ENCODE peak calls at places on chromosomes 13 and 19, in eight cellular contexts. Y is cardiac muscle cell; P is thoracic aorta; K is pancreas; M is esophagus squamous epithelium; H is GM23338; Q is kidney epithelial cell; J is CD8-positive, alpha-beta T cell. E is an unnamed sample. For H3K36me3, the result is how much of the 10 kb centered on the place peaks cover.

GRCh38 chr19:30066781-30067759 is 125.0 kb downstream of the URI1 start:
- DNase-seq in Y (no peak), P (no peak), K (no peak), M (no peak), H (no peak), Q (no peak), J (no peak), E (peak)

GRCh38 chr13:100608906-100609305 is 20.3 kb upstream of the GGACT start:
- DNase-seq in Y (no peak), P (no peak), K (no peak), M (no peak), H (no peak), Q (no peak), J (no peak), E (no peak)

GRCh38 chr13:34357435-34358232 is 539.7 kb downstream of the RFC3 start:
- DNase-seq in Y (peak), P (no peak), K (no peak), M (no peak), H (peak), Q (no peak), J (no peak), E (peak)

GRCh38 chr13:75544681-75545333 is 4.8 kb upstream of the UCHL3 start:
- DNase-seq in Y (peak), P (no peak), K (no peak), M (no peak), H (no peak), Q (no peak), J (no peak), E (no peak)

GRCh38 chr19:43439183-43440063 is 24.7 kb downstream of the TEX101 start:
- DNase-seq in Y (peak), P (no peak), K (no peak), M (no peak), H (no peak), Q (no peak), J (peak), E (no peak)

GRCh38 chr19:58330458-58330857 is 3.7 kb downstream of the ZSCAN22 start:
- DNase-seq in Y (peak), P (no peak), K (no peak), M (no peak), H (peak), Q (no peak), J (no peak), E (no peak)

GRCh38 chr19:48859711-48860572 is 8.5 kb downstream of the PLEKHA4 start:
- DNase-seq in Y (no peak), P (no peak), K (peak), M (no peak), H (peak), Q (no peak), J (no peak), E (no peak)

GRCh38 chr19:19403373-19403901 is 2.0 kb upstream of the GATAD2A start:
- DNase-seq in Y (peak), P (no peak), K (no peak), M (no peak), H (no peak), Q (no peak), J (no peak), E (no peak)

GRCh38 chr19:1357695-1358094 is 26.0 kb upstream of the NDUFS7 start:
- DNase-seq in Y (no peak), P (no peak), K (no peak), M (no peak), H (peak), Q (no peak), J (no peak), E (no peak)

GRCh38 chr13:20716951-20717350 is 13.5 kb downstream of the IL17D start:
- DNase-seq in Y (no peak), P (no peak), K (no peak), M (no peak), H (peak), Q (no peak), J (no peak), E (peak)

GRCh38 chr19:49272204-49272603 is 52.8 kb downstream of the SLC6A16 start:
- DNase-seq in Y (peak), P (no peak), K (no peak), M (no peak), H (no peak), Q (peak), J (no peak), E (no peak)

GRCh38 chr13:27200413-27201066 is 28.9 kb upstream of the USP12 start:
- DNase-seq in Y (no peak), P (no peak), K (no peak), M (no peak), H (no peak), Q (no peak), J (no peak), E (no peak)

GRCh38 chr19:50565984-50566903 is 2.0 kb downstream of the LRRC4B start:
- DNase-seq in Y (no peak), P (no peak), K (no peak), M (no peak), H (peak), Q (no peak), J (no peak), E (no peak)

GRCh38 chr13:75699062-75699461 is 62.9 kb downstream of the LMO7 start:
- DNase-seq in Y (no peak), P (no peak), K (no peak), M (no peak), H (no peak), Q (no peak), J (no peak), E (no peak)

GRCh38 chr19:56066152-56067023 is 54.7 kb downstream of the ZNF787 start:
- DNase-seq in Y (peak), P (no peak), K (peak), M (no peak), H (peak), Q (no peak), J (peak), E (peak)

GRCh38 chr19:7505682-7506384 is 10.1 kb upstream of the ZNF358 start:
- DNase-seq in Y (no peak), P (no peak), K (peak), M (no peak), H (peak), Q (no peak), J (no peak), E (no peak)

GRCh38 chr13:39051157-39051556 is 12.9 kb downstream of the NHLRC3 start:
- DNase-seq in Y (peak), P (no peak), K (no peak), M (no peak), H (peak), Q (peak), J (no peak), E (no peak)

GRCh38 chr13:68185767-68186166 is 955.6 kb upstream of the PCDH9 start:
- DNase-seq in Y (no peak), P (no peak), K (no peak), M (no peak), H (no peak), Q (no peak), J (no peak), E (no peak)

GRCh38 chr19:18433039-18433691 is 4.8 kb downstream of the ISYNA1 start:
- DNase-seq in Y (peak), P (no peak), K (peak), M (no peak), H (peak), Q (no peak), J (peak), E (peak)

GRCh38 chr13:43963726-43964125 is 84.0 kb downstream of the LACC1 start:
- DNase-seq in Y (no peak), P (no peak), K (no peak), M (no peak), H (peak), Q (no peak), J (no peak), E (no peak)

GRCh38 chr13:21579754-21580316 is 24.1 kb downstream of the MICU2 start:
- DNase-seq in Y (no peak), P (no peak), K (no peak), M (no peak), H (no peak), Q (no peak), J (no peak), E (no peak)

GRCh38 chr19:43305642-43306041 is 36.3 kb upstream of the PSG9 start:
- DNase-seq in Y (no peak), P (no peak), K (no peak), M (no peak), H (peak), Q (no peak), J (no peak), E (peak)

GRCh38 chr19:42794751-42795150 is 29.3 kb upstream of the PSG8 start:
- DNase-seq in Y (no peak), P (no peak), K (no peak), M (no peak), H (no peak), Q (no peak), J (no peak), E (no peak)

GRCh38 chr19:47713046-47714021 is at the start of gene EHD2:
- DNase-seq in Y (peak), P (no peak), K (peak), M (no peak), H (peak), Q (no peak), J (no peak), E (no peak)

GRCh38 chr13:43405457-43405856 is 381.3 kb downstream of the ENOX1 start:
- DNase-seq in Y (peak), P (no peak), K (no peak), M (no peak), H (no peak), Q (peak), J (no peak), E (no peak)

GRCh38 chr19:19134687-19135158 is 3.6 kb downstream of the TMEM161A start:
- DNase-seq in Y (no peak), P (no peak), K (peak), M (no peak), H (peak), Q (no peak), J (peak), E (no peak)

GRCh38 chr19:51564791-51565190 is 6.3 kb upstream of the ZNF175 start:
- DNase-seq in Y (no peak), P (no peak), K (no peak), M (no peak), H (peak), Q (no peak), J (no peak), E (no peak)

GRCh38 chr13:36293497-36293896 is 4.1 kb downstream of the CCDC169 start:
- DNase-seq in Y (no peak), P (no peak), K (no peak), M (no peak), H (no peak), Q (no peak), J (no peak), E (no peak)

GRCh38 chr13:63873936-63874335 is 2458.3 kb upstream of the PCDH20 start:
- DNase-seq in Y (no peak), P (no peak), K (no peak), M (no peak), H (no peak), Q (no peak), J (no peak), E (no peak)

GRCh38 chr19:56348289-56348877 is 33.7 kb upstream of the ZSCAN5A start:
- DNase-seq in Y (peak), P (no peak), K (no peak), M (no peak), H (peak), Q (no peak), J (no peak), E (peak)

GRCh38 chr13:114082849-114083645 is 49.4 kb downstream of the RASA3 start:
- DNase-seq in Y (no peak), P (no peak), K (no peak), M (no peak), H (no peak), Q (no peak), J (no peak), E (no peak)

GRCh38 chr13:97621025-97621424 is 187.1 kb downstream of the RAP2A start:
- DNase-seq in Y (no peak), P (no peak), K (no peak), M (no peak), H (no peak), Q (no peak), J (no peak), E (no peak)

GRCh38 chr13:106986033-106986484 is 418.1 kb upstream of the ARGLU1 start:
- DNase-seq in Y (peak), P (no peak), K (no peak), M (no peak), H (peak), Q (no peak), J (no peak), E (no peak)

GRCh38 chr13:82115391-82115790 is 1766.9 kb downstream of the SLITRK1 start:
- DNase-seq in Y (no peak), P (no peak), K (no peak), M (no peak), H (no peak), Q (no peak), J (no peak), E (no peak)

GRCh38 chr13:29832899-29833298 is 17.5 kb downstream of the UBL3 start:
- DNase-seq in Y (no peak), P (no peak), K (no peak), M (no peak), H (no peak), Q (no peak), J (no peak), E (no peak)

GRCh38 chr19:53019684-53020083 is 6.0 kb downstream of the ERVV-1 start:
- DNase-seq in Y (peak), P (no peak), K (no peak), M (no peak), H (peak), Q (no peak), J (no peak), E (peak)

GRCh38 chr19:609001-609340 is 19.3 kb downstream of the HCN2 start:
- DNase-seq in Y (no peak), P (no peak), K (peak), M (no peak), H (no peak), Q (no peak), J (no peak), E (no peak)

GRCh38 chr13:113141591-113141950 is 16.9 kb upstream of the PROZ start:
- DNase-seq in Y (no peak), P (no peak), K (no peak), M (no peak), H (no peak), Q (no peak), J (no peak), E (peak)

DNA sequence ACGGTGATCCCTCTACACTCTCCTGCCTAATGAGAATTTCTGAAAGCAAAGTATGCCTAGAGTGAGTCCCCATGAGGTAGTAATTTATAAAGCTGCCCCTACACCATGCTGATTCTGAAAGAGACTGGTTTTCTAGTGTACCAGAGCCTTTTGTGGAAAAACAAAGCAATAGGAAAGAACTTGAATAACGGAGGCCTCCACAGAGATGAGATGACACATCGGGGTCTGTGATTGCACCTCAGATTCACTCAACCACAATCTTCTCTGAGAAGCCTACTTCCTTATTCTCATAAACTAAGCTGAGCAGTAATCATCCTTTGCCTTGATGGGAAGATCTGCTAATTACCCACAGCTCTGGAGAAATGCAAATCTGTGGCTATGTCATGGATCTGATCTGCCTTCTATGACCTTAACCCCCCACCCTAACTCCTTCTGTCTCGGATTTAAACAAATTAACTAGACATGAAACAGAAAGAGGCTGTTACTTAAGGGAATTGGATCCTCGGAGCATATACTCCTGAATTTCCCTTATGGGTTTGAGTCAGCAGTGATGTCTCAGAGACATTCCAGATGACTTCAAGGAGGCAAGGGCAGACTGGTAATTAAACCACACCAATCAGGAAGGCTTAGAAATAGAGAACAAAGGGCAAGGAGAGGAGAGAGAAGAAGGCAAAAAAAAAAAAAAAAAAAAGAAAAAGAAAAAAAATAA is 128.0 kb downstream of the DCT start:
- DNase-seq in Y (peak), P (no peak), K (no peak), M (no peak), H (no peak), Q (peak), J (no peak), E (peak)
- H3K4me3 ChIP-seq in Y (no peak), P (no peak), K (no peak), M (no peak), H (no peak), Q (no peak), J (no peak), E (no peak)

GRCh38 chr19:38932425-38933179 is 1.9 kb downstream of the MRPS12 start:
- DNase-seq in Y (peak), P (no peak), K (peak), M (no peak), H (peak), Q (peak), J (no peak), E (peak)
- TF ChIP-seq CTCF in Y (peak), P (no peak), K (no peak), M (no peak), H (peak), Q (peak), J (peak), E (peak)

GRCh38 chr19:16383584-16384161 is 59.0 kb downstream of the KLF2 start:
- DNase-seq in Y (no peak), P (no peak), K (no peak), M (no peak), H (no peak), Q (no peak), J (no peak), E (no peak)
- H3K36me3 ChIP-seq in Y (under half), P (under half), K (under half), M (under half), H (under half), Q (under half), J (under half), E (under half)

DNA sequence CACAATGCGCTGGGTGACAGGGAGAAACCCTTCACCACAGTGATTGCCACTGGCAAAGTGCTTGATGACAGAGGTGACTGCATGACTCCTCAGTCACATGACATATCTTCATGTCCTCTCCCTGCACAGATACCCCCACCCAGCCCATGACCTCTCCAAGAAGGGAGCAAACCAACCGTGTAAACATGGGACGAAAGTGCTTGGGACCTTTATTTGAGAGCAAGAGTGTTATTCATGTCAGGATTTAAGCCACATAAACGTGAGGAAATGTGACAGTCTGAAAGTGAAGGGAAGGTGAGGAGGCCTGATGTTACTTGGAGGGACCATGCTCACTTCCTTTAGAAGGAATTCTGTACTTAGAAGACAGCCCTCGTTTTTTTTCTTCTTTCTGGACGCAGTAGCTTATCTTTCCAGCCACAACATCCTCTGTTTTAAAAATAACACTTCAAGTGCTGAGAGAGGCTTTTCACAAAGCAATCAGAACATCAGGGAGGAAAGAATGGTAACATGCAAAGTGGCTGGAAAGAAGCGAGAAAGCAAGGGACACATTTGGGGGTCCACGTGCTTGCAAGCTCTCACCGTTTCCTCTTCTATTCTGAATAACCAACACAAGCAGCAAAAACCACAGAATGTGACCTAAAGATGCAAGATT is 35.6 kb downstream of the EPS15L1 start:
- DNase-seq in Y (peak), P (no peak), K (no peak), M (no peak), H (no peak), Q (no peak), J (no peak), E (no peak)
- H3K4me3 ChIP-seq in Y (no peak), P (no peak), K (no peak), M (no peak), H (no peak), Q (no peak), J (no peak), E (no peak)

DNA sequence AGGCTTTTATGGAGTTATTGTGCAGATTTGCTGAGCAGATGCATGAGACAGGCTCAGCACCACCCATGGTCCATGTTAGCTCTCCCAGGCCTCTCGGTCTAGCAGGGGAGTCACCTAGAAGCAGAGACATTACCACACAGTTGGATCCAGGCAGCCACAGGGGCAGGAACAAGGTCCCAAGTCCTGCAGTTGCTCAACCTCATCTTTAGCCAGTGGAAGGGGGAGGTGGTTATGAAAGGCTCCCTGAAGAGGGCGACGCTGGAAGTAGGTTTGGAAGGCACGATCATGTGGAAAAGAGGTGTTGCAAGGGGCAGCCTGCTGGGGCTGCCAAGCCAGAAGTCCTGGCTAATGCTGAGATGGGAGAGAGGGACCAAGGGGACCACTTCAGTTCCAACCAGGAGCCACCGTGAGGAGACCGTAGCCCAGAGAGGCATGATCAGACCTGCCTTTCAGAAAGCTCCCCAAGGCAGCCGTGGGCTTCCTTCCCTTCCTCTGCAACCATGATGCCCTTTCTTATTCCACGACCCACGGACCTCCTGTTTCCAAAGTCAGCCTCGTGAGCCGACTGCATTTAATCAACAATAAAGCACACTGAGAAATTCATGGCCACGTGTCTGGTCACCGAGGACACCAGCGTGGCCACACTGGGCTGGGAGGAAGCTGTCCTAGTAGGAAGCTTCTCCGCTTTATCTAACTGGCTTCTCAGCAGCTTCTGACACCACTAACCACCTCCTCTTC is 2.5 kb downstream of the AP1M1 start:
- DNase-seq in Y (peak), P (no peak), K (no peak), M (no peak), H (peak), Q (no peak), J (peak), E (no peak)
- TF ChIP-seq CTCF in Y (peak), P (no peak), K (no peak), M (no peak), H (peak), Q (no peak), J (no peak), E (no peak)

E was measured in WERI-Rb-1.